ENCODE peak calls at places on chromosomes 5 and 9, in six cellular contexts. X, O, Z, I, J and E are unnamed samples.

GRCh38 chr5:144191461-144191860 is 20.8 kb downstream of the KCTD16 start:
- DNase-seq in O (no peak), I (no peak), J (no peak), Z (no peak), X (no peak), E (no peak)

GRCh38 chr9:94912700-94913249 is 186.3 kb downstream of the AOPEP start:
- DNase-seq in O (no peak), I (peak), J (no peak), X (no peak), Z (no peak), E (no peak)

GRCh38 chr5:6582507-6583048 is 50.3 kb downstream of the NSUN2 start:
- DNase-seq in O (no peak), Z (no peak), J (no peak), X (no peak), I (no peak), E (no peak)

GRCh38 chr9:114091711-114092110 is 7.4 kb downstream of the KIF12 start:
- DNase-seq in O (no peak), X (no peak), J (no peak), Z (no peak), I (no peak), E (no peak)

GRCh38 chr5:106658150-106658549 is 1012.6 kb downstream of the EFNA5 start:
- DNase-seq in O (no peak), J (no peak), X (no peak), I (no peak), Z (no peak), E (no peak)

GRCh38 chr9:127187231-127187956 is 65.0 kb upstream of the ANGPTL2 start:
- DNase-seq in J (peak), I (peak), Z (peak), O (no peak), X (no peak), E (peak)

GRCh38 chr5:17018871-17019270 is 82.8 kb upstream of the MYO10 start:
- DNase-seq in X (no peak), O (no peak), I (no peak), J (no peak), Z (no peak), E (no peak)

GRCh38 chr5:145324767-145325479 is 510.2 kb downstream of the PRELID2 start:
- DNase-seq in J (no peak), Z (no peak), O (no peak), X (no peak), I (no peak), E (no peak)

GRCh38 chr9:82397534-82397933 is 409.0 kb downstream of the SPATA31D1 start:
- DNase-seq in X (no peak), I (no peak), O (no peak), Z (no peak), J (no peak), E (no peak)

GRCh38 chr5:142611154-142611553 is 74.7 kb downstream of the FGF1 start:
- DNase-seq in Z (no peak), J (peak), O (peak), X (peak), I (peak), E (peak)

GRCh38 chr5:52943808-52944207 is 45.3 kb upstream of the ITGA2 start:
- DNase-seq in Z (no peak), X (no peak), I (no peak), O (no peak), J (no peak), E (no peak)

GRCh38 chr5:33675958-33676464 is 215.8 kb downstream of the ADAMTS12 start:
- DNase-seq in O (no peak), I (no peak), X (no peak), Z (no peak), J (no peak), E (no peak)

GRCh38 chr5:59275537-59276276 is 617.8 kb downstream of the PDE4D start:
- DNase-seq in I (no peak), X (peak), Z (no peak), O (no peak), J (peak), E (peak)

GRCh38 chr5:172834570-172835245 is 657 bp downstream of the ERGIC1 start:
- DNase-seq in I (no peak), O (no peak), Z (no peak), X (peak), J (no peak), E (no peak)

GRCh38 chr5:167642779-167643517 is 648.5 kb upstream of the WWC1 start:
- DNase-seq in Z (no peak), I (no peak), X (no peak), J (no peak), O (no peak), E (peak)

GRCh38 chr9:131951905-131952304 is 127.8 kb downstream of the MED27 start:
- DNase-seq in Z (no peak), J (peak), X (no peak), O (no peak), I (no peak), E (no peak)

GRCh38 chr9:128819716-128820664 is 1.7 kb downstream of the ENDOG start:
- DNase-seq in O (no peak), Z (no peak), X (no peak), I (no peak), J (peak), E (no peak)

GRCh38 chr5:156473271-156473935 is 146.4 kb downstream of the SGCD start:
- DNase-seq in I (no peak), O (no peak), Z (no peak), J (no peak), X (no peak), E (peak)

GRCh38 chr9:18233776-18234445 is 240.0 kb upstream of the ADAMTSL1 start:
- DNase-seq in J (no peak), X (no peak), I (no peak), O (no peak), Z (no peak), E (no peak)

GRCh38 chr9:34653610-34654072 is 1.7 kb downstream of the IL11RA start:
- DNase-seq in X (no peak), I (no peak), Z (no peak), O (no peak), J (no peak), E (no peak)

GRCh38 chr5:180142824-180143610 is 66.0 kb downstream of the RASGEF1C start:
- DNase-seq in I (no peak), J (no peak), O (no peak), Z (no peak), X (no peak), E (no peak)

GRCh38 chr9:77018058-77019009 is 1.1 kb upstream of the FOXB2 start:
- DNase-seq in O (no peak), I (no peak), Z (no peak), J (no peak), X (peak), E (no peak)

GRCh38 chr9:92224177-92224576 is 69.3 kb downstream of the IARS1 start:
- DNase-seq in J (no peak), O (no peak), X (no peak), Z (no peak), I (no peak), E (no peak)

GRCh38 chr5:93677344-93678021 is 63.9 kb downstream of the POU5F2 start:
- DNase-seq in J (peak), Z (no peak), X (peak), O (no peak), I (peak), E (no peak)

GRCh38 chr5:95244479-95244878 is 40.4 kb downstream of the MCTP1 start:
- DNase-seq in O (no peak), X (no peak), Z (no peak), J (no peak), I (no peak), E (no peak)

GRCh38 chr5:181261320-181262085 is 560 bp upstream of the TRIM52 start:
- DNase-seq in X (peak), J (peak), Z (peak), I (peak), O (peak), E (peak)

GRCh38 chr5:171700331-171700935 is 85.2 kb upstream of the SMIM23 start:
- DNase-seq in J (no peak), X (no peak), Z (no peak), I (no peak), O (no peak), E (no peak)

GRCh38 chr5:178114325-178115135 is 1.2 kb downstream of the N4BP3 start:
- DNase-seq in O (peak), Z (no peak), J (no peak), I (no peak), X (no peak), E (no peak)

GRCh38 chr5:158245513-158245912 is 386.6 kb upstream of the CLINT1 start:
- DNase-seq in I (no peak), Z (no peak), O (no peak), X (no peak), J (no peak), E (no peak)

GRCh38 chr9:98045234-98046160 is 11.0 kb upstream of the NANS start:
- DNase-seq in J (no peak), I (peak), X (no peak), O (no peak), Z (no peak), E (peak)

GRCh38 chr5:139417214-139417613 is 13.3 kb upstream of the SPATA24 start:
- DNase-seq in I (no peak), X (no peak), Z (no peak), O (no peak), J (no peak), E (no peak)